ENCODE peak calls at places on chromosomes 5 and 9, in seven cellular contexts. V, I, X, Z, W, U and N are unnamed samples.

GRCh38 chr5:132086277-132086794 is 12.7 kb downstream of the CSF2 start:
- DNase-seq in V (no peak), I (no peak), X (no peak), Z (no peak), W (peak), U (no peak), N (no peak)

GRCh38 chr9:116156621-116157314 is 3.2 kb downstream of the PAPPA start:
- DNase-seq in V (no peak), I (no peak), X (no peak), Z (no peak), W (peak), U (peak), N (no peak)

GRCh38 chr5:81420039-81420667 is 26.2 kb upstream of the ACOT12 start:
- DNase-seq in V (no peak), I (no peak), X (peak), Z (no peak), W (peak), U (no peak), N (no peak)

GRCh38 chr5:81794246-81794645 is 43.3 kb upstream of the SSBP2 start:
- DNase-seq in V (no peak), I (no peak), X (no peak), Z (no peak), W (no peak), U (no peak), N (no peak)

GRCh38 chr5:105849701-105850100 is 1821.0 kb downstream of the EFNA5 start:
- DNase-seq in V (no peak), I (no peak), X (no peak), Z (no peak), W (peak), U (no peak), N (no peak)

GRCh38 chr5:106290841-106291240 is 1379.9 kb downstream of the EFNA5 start:
- DNase-seq in V (no peak), I (no peak), X (no peak), Z (no peak), W (no peak), U (no peak), N (no peak)

GRCh38 chr5:3522491-3522890 is 73.1 kb upstream of the IRX1 start:
- DNase-seq in V (no peak), I (no peak), X (no peak), Z (no peak), W (no peak), U (no peak), N (no peak)

GRCh38 chr5:91007780-91008402 is 375.2 kb downstream of the ARRDC3 start:
- DNase-seq in V (no peak), I (no peak), X (no peak), Z (no peak), W (no peak), U (no peak), N (no peak)

GRCh38 chr9:37328561-37329227 is 93.8 kb upstream of the GRHPR start:
- DNase-seq in V (no peak), I (no peak), X (no peak), Z (no peak), W (no peak), U (no peak), N (no peak)

GRCh38 chr5:1003296-1003937 is 5.2 kb upstream of the NKD2 start:
- DNase-seq in V (peak), I (peak), X (no peak), Z (no peak), W (no peak), U (no peak), N (no peak)

GRCh38 chr5:72408127-72408526 is 88.0 kb downstream of the PTCD2 start:
- DNase-seq in V (no peak), I (no peak), X (no peak), Z (no peak), W (no peak), U (no peak), N (no peak)

GRCh38 chr9:3936520-3937235 is 363.2 kb downstream of the GLIS3 start:
- DNase-seq in V (no peak), I (no peak), X (no peak), Z (no peak), W (no peak), U (no peak), N (no peak)

GRCh38 chr5:51380603-51381207 is 2.5 kb upstream of the ISL1 start:
- DNase-seq in V (no peak), I (no peak), X (no peak), Z (no peak), W (peak), U (peak), N (no peak)

GRCh38 chr5:174386306-174386705 is 338.1 kb upstream of the MSX2 start:
- DNase-seq in V (no peak), I (no peak), X (no peak), Z (no peak), W (peak), U (no peak), N (no peak)

GRCh38 chr5:128904815-128905214 is 60.5 kb upstream of the SLC27A6 start:
- DNase-seq in V (no peak), I (no peak), X (no peak), Z (no peak), W (no peak), U (no peak), N (no peak)

GRCh38 chr5:125017796-125018195 is 271.4 kb upstream of the ZNF608 start:
- DNase-seq in V (no peak), I (no peak), X (no peak), Z (no peak), W (no peak), U (no peak), N (no peak)

GRCh38 chr5:172943283-172943841 is 15.9 kb upstream of the RPL26L1 start:
- DNase-seq in V (no peak), I (no peak), X (no peak), Z (no peak), W (peak), U (no peak), N (no peak)

GRCh38 chr9:73437758-73438157 is 286.1 kb downstream of the ANXA1 start:
- DNase-seq in V (no peak), I (no peak), X (no peak), Z (no peak), W (peak), U (no peak), N (no peak)

GRCh38 chr9:19785230-19785629 is 3.6 kb downstream of the SLC24A2 start:
- DNase-seq in V (no peak), I (no peak), X (no peak), Z (no peak), W (no peak), U (no peak), N (no peak)